ENCODE peak calls at places on chromosome 15, in seven cellular contexts. O, T, Y, J, M, Q and H are unnamed samples. For H3K4me1 and H3K36me3, the result is how much of the 10 kb centered on the place peaks cover.

GRCh38 chr15:92668086-92668485 is 12.5 kb upstream of the FAM174B start:
- DNase-seq in O (no peak), T (no peak), Y (no peak), J (no peak), M (no peak), Q (no peak), H (no peak)

GRCh38 chr15:52153900-52154895 is 37.0 kb downstream of the GNB5 start:
- DNase-seq in O (no peak), T (no peak), Y (no peak), J (no peak), M (peak), Q (peak), H (no peak)

GRCh38 chr15:56948000-56948765 is 29.7 kb downstream of the TCF12 start:
- DNase-seq in O (no peak), T (no peak), Y (no peak), J (no peak), M (no peak), Q (no peak), H (no peak)

GRCh38 chr15:42371125-42371524 is 11.8 kb downstream of the CAPN3 start:
- DNase-seq in O (peak), T (no peak), Y (no peak), J (no peak), M (no peak), Q (peak), H (no peak)

GRCh38 chr15:36814708-36815107 is 235.3 kb downstream of the CDIN1 start:
- DNase-seq in O (no peak), T (no peak), Y (peak), J (no peak), M (no peak), Q (peak), H (no peak)

GRCh38 chr15:55791576-55792400 is 48.8 kb upstream of the PRTG start:
- DNase-seq in O (no peak), T (no peak), Y (no peak), J (no peak), M (no peak), Q (peak), H (peak)

GRCh38 chr15:71231678-71232224 is 116.5 kb downstream of the THSD4 start:
- DNase-seq in O (no peak), T (no peak), Y (no peak), J (no peak), M (no peak), Q (no peak), H (no peak)

GRCh38 chr15:99590913-99591646 is 25.3 kb downstream of the MEF2A start:
- DNase-seq in O (no peak), T (no peak), Y (no peak), J (no peak), M (no peak), Q (no peak), H (no peak)

GRCh38 chr15:99158626-99159412 is 53.9 kb downstream of the SYNM start:
- DNase-seq in O (no peak), T (no peak), Y (no peak), J (no peak), M (no peak), Q (no peak), H (no peak)

GRCh38 chr15:92843819-92844218 is 56.3 kb upstream of the CHD2 start:
- DNase-seq in O (no peak), T (no peak), Y (no peak), J (no peak), M (no peak), Q (no peak), H (no peak)

GRCh38 chr15:77860101-77860691 is 217.3 kb downstream of the TBC1D2B start:
- DNase-seq in O (no peak), T (no peak), Y (no peak), J (peak), M (no peak), Q (no peak), H (peak)

GRCh38 chr15:99181544-99181943 is 67.8 kb downstream of the TTC23 start:
- DNase-seq in O (no peak), T (peak), Y (peak), J (peak), M (no peak), Q (no peak), H (no peak)

GRCh38 chr15:33226559-33227181 is 32.2 kb upstream of the FMN1 start:
- DNase-seq in O (peak), T (peak), Y (peak), J (no peak), M (peak), Q (peak), H (no peak)

GRCh38 chr15:74620636-74621545 is 5.3 kb downstream of the CLK3 start:
- DNase-seq in O (peak), T (peak), Y (peak), J (peak), M (no peak), Q (peak), H (peak)

DNA sequence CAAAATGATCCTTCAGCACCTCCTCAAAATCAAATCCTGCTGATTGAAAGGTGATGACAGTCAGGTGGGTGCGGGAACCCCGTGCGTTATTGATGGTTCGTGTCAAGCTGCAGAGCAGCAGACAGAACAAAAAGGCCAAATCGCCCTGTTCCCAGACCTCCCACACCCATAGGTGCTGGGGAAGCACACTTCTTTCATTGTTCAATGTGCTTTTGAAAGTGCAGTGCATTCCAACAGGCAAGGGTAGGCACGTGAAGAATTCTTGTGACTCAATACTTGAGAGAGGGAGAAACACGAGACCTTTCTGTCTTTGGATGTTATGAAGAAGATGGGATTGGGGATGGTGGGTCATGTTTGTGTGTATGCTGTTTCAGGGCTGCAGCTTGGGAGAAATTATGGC is 514.0 kb downstream of the MCTP2 start:
- DNase-seq in O (no peak), T (no peak), Y (no peak), J (no peak), M (no peak), Q (peak), H (no peak)
- H3K4me1 ChIP-seq in O (under half), T (under half), Y (under half), J (under half), M (under half), Q (under half), H (under half)

GRCh38 chr15:40192942-40193341 is 32.1 kb downstream of the BUB1B start:
- DNase-seq in O (no peak), T (no peak), Y (no peak), J (no peak), M (no peak), Q (no peak), H (no peak)
- H3K36me3 ChIP-seq in O (half or more), T (under half), Y (under half), J (under half), M (under half), Q (under half), H (under half)

DNA sequence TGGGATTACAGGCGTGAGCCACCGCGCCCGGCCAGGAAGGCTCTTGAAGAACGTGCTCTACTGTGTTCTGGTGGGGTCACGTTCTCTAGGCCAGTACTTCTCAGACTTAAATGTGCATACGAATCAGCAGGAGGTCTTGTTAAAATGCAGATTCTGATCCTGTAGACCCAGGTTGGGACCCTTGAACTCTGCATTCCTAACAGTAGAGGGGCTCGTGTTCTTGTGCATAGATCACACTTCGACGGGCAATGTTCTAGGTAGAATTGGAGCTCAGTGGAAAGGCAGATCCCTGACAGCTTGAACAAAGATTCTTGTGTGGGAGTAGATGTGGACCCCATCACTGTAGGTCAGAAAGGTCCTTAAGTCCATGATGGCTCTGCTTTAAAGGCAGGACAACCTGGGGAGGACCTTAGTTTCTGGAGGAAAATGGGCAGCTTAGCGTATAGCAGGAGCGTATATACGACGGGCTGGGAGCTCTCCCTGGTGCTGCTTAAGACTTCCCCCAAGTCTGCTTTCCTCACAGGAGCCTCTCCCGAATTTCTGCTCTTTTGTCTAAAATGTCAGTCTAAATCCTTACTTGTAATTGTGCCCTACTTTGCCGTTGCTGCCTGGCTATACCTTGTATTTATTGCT is 16.9 kb upstream of the FAM81A start:
- DNase-seq in O (no peak), T (no peak), Y (no peak), J (no peak), M (no peak), Q (peak), H (no peak)
- TF ChIP-seq CTCF in O (no peak), T (no peak), Y (no peak), J (no peak), M (no peak), Q (no peak), H (no peak)

GRCh38 chr15:68789921-68790575 is 30.6 kb downstream of the ANP32A start:
- DNase-seq in O (no peak), T (no peak), Y (no peak), J (no peak), M (no peak), Q (no peak), H (no peak)
- H3K4me1 ChIP-seq in O (under half), T (half or more), Y (half or more), J (half or more), M (half or more), Q (half or more), H (half or more)

DNA sequence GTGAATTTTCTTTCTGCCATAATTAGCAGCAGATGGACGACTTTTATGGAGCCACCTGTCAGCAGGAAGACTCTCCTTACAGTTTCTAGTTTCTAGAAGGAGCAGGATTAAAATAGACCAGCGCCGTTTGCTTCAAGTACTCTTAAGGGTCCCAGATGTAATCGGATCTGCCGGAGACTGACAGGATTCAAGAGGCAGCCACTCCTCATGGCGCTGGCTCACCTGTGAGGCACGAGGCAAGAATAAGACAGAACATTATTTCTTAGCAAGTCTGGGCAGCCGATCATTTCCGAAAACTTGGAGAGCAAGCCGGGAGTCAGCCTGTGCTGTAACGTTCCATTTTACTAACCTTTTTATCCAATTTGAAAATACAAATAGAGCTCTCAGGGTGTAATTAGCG is 410.4 kb upstream of the RORA start:
- DNase-seq in O (no peak), T (no peak), Y (no peak), J (peak), M (no peak), Q (no peak), H (no peak)
- H3K36me3 ChIP-seq in O (under half), T (under half), Y (under half), J (under half), M (under half), Q (under half), H (under half)

DNA sequence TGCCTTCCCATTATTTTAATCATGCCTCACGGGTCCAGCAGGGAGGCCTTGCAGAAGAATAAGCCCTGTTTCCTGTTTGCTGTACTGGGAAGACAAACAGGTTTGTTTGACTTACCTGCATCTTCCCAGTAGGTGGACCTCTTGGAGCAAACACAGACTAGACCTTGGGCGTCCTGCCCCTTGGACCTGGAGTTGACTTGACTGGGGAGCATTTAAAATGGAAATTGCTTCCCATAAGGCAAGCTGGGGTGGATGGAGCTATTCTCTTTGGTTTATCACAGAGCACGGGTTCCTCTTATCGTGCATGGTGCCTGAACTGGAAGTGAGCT is 151.4 kb downstream of the RPLP1 start:
- DNase-seq in O (peak), T (no peak), Y (no peak), J (no peak), M (no peak), Q (peak), H (no peak)
- TF ChIP-seq CTCF in O (peak), T (no peak), Y (no peak), J (no peak), M (no peak), Q (peak), H (no peak)

DNA sequence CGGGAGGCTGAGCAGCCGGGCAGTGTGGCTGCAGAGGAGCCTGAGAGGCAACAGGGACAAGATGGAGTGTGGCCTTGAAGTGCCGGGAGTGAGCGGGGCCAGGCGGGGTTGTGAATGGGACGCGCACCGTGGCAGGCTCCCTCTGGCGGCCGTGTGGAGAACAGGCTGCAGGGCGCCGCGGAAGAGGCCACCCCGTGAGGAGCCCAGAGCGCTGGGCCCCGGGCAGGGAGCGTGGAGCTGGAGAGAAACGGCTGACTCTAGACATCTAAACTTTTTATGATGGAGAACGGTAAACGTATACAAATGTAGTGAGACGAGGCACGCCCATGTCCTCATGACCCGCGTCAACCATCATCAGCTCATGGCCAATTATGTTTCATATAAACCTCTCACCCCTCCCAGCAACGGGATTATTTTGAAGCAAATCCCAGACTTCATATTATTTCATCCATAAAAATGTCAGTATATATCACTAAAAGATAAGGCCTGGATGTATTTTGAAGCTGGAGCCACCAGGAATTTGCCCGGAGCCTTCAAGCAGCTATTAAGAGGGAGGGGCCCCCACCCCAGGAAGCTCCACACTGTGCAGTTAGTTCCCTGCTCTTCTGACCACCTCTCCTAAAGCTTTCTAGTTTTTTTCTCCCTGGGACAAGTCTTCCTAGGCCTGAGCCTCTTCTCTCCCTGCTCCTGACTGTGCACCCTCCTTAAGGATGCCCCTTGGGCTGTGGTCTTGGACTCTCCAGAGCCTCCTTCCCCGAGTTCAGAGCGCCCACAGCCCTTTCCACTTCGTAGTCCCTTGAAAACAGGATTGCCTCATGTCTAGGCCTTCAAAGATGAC is 149.4 kb downstream of the SMAD6 start:
- DNase-seq in O (peak), T (peak), Y (peak), J (peak), M (peak), Q (peak), H (peak)
- H3K4me1 ChIP-seq in O (under half), T (under half), Y (under half), J (under half), M (under half), Q (under half), H (under half)